ENCODE peak calls at places on chromosomes 3 and 15, in six cellular contexts. One of them, this sample, is unnamed.

GRCh38 chr3:27095588-27096222 is 273.5 kb downstream of the NEK10 start:
- DNase-seq in AG10803: no peak
- DNase-seq in ovary: no peak
- DNase-seq in left lung: no peak
- DNase-seq in left ventricle myocardium inferior: no peak
- DNase-seq in heart left ventricle: no peak
- DNase-seq in this sample: no peak

GRCh38 chr15:67840747-67841634 is 1.1 kb upstream of the RNU6-1 start:
- DNase-seq in AG10803: peak; percentile 50
- DNase-seq in ovary: no peak
- DNase-seq in left lung: no peak
- DNase-seq in left ventricle myocardium inferior: no peak
- DNase-seq in heart left ventricle: peak; percentile 49
- DNase-seq in this sample: no peak

GRCh38 chr15:85618956-85619491 is 175.7 kb downstream of the KLHL25 start:
- DNase-seq in AG10803: peak; percentile 96
- DNase-seq in ovary: peak; percentile 86
- DNase-seq in left lung: peak; percentile 83
- DNase-seq in left ventricle myocardium inferior: peak; percentile 74
- DNase-seq in heart left ventricle: peak; percentile 86
- DNase-seq in this sample: no peak

GRCh38 chr3:171376125-171376947 is 83.9 kb downstream of the TNIK start:
- DNase-seq in AG10803: peak; percentile 34
- DNase-seq in ovary: no peak
- DNase-seq in left lung: no peak
- DNase-seq in left ventricle myocardium inferior: no peak
- DNase-seq in heart left ventricle: no peak
- DNase-seq in this sample: no peak

GRCh38 chr3:45760878-45761711 is 35.2 kb downstream of the SLC6A20 start:
- DNase-seq in AG10803: peak; percentile 68
- DNase-seq in ovary: peak; percentile 43
- DNase-seq in left lung: no peak
- DNase-seq in left ventricle myocardium inferior: no peak
- DNase-seq in heart left ventricle: peak; percentile 49
- DNase-seq in this sample: no peak

GRCh38 chr3:27737091-27737490 is 15.0 kb upstream of the EOMES start:
- DNase-seq in AG10803: no peak
- DNase-seq in ovary: no peak
- DNase-seq in left lung: no peak
- DNase-seq in left ventricle myocardium inferior: no peak
- DNase-seq in heart left ventricle: no peak
- DNase-seq in this sample: no peak

GRCh38 chr3:94098487-94098886 is 35.6 kb downstream of the NSUN3 start:
- DNase-seq in AG10803: peak; percentile 7
- DNase-seq in ovary: no peak
- DNase-seq in left lung: no peak
- DNase-seq in left ventricle myocardium inferior: no peak
- DNase-seq in heart left ventricle: no peak
- DNase-seq in this sample: no peak

GRCh38 chr3:54746722-54747121 is 181.1 kb downstream of the LRTM1 start:
- DNase-seq in AG10803: peak; percentile 13
- DNase-seq in ovary: no peak
- DNase-seq in left lung: no peak
- DNase-seq in left ventricle myocardium inferior: no peak
- DNase-seq in heart left ventricle: no peak
- DNase-seq in this sample: no peak

GRCh38 chr3:125394406-125394805 is 19.3 kb upstream of the ZNF148 start:
- DNase-seq in AG10803: no peak
- DNase-seq in ovary: no peak
- DNase-seq in left lung: no peak
- DNase-seq in left ventricle myocardium inferior: no peak
- DNase-seq in heart left ventricle: no peak
- DNase-seq in this sample: no peak

GRCh38 chr3:108744762-108745161 is 12.4 kb downstream of the RETNLB start:
- DNase-seq in AG10803: no peak
- DNase-seq in ovary: no peak
- DNase-seq in left lung: no peak
- DNase-seq in left ventricle myocardium inferior: no peak
- DNase-seq in heart left ventricle: no peak
- DNase-seq in this sample: no peak

GRCh38 chr3:106629215-106629832 is 747.9 kb upstream of the CCDC54 start:
- DNase-seq in AG10803: no peak
- DNase-seq in ovary: no peak
- DNase-seq in left lung: no peak
- DNase-seq in left ventricle myocardium inferior: no peak
- DNase-seq in heart left ventricle: no peak
- DNase-seq in this sample: no peak

GRCh38 chr3:111691293-111691909 is 96.3 kb upstream of the ZBED2 start:
- DNase-seq in AG10803: peak; percentile 66
- DNase-seq in ovary: no peak
- DNase-seq in left lung: no peak
- DNase-seq in left ventricle myocardium inferior: no peak
- DNase-seq in heart left ventricle: no peak
- DNase-seq in this sample: no peak

GRCh38 chr15:58487724-58488120 is 55.9 kb downstream of the LIPC start:
- DNase-seq in AG10803: no peak
- DNase-seq in ovary: no peak
- DNase-seq in left lung: no peak
- DNase-seq in left ventricle myocardium inferior: no peak
- DNase-seq in heart left ventricle: no peak
- DNase-seq in this sample: no peak

GRCh38 chr3:74053970-74054369 is 429.2 kb upstream of the PDZRN3 start:
- DNase-seq in AG10803: no peak
- DNase-seq in ovary: no peak
- DNase-seq in left lung: no peak
- DNase-seq in left ventricle myocardium inferior: no peak
- DNase-seq in heart left ventricle: no peak
- DNase-seq in this sample: no peak

GRCh38 chr3:112376413-112376812 is 43.5 kb downstream of the CD200 start:
- DNase-seq in AG10803: no peak
- DNase-seq in ovary: no peak
- DNase-seq in left lung: no peak
- DNase-seq in left ventricle myocardium inferior: no peak
- DNase-seq in heart left ventricle: no peak
- DNase-seq in this sample: no peak

GRCh38 chr3:112466041-112466440 is 33.2 kb downstream of the BTLA start:
- DNase-seq in AG10803: no peak
- DNase-seq in ovary: no peak
- DNase-seq in left lung: no peak
- DNase-seq in left ventricle myocardium inferior: no peak
- DNase-seq in heart left ventricle: no peak
- DNase-seq in this sample: no peak

GRCh38 chr15:80480909-80481308 is 76.7 kb downstream of the ARNT2 start:
- DNase-seq in AG10803: peak; percentile 97
- DNase-seq in ovary: peak; percentile 59
- DNase-seq in left lung: no peak
- DNase-seq in left ventricle myocardium inferior: peak; percentile 48
- DNase-seq in heart left ventricle: peak; percentile 61
- DNase-seq in this sample: no peak

GRCh38 chr3:58568572-58569286 is 8.5 kb downstream of the FAM107A start:
- DNase-seq in AG10803: peak; percentile 65
- DNase-seq in ovary: peak; percentile 76
- DNase-seq in left lung: peak; percentile 70
- DNase-seq in left ventricle myocardium inferior: peak; percentile 80
- DNase-seq in heart left ventricle: peak; percentile 62
- DNase-seq in this sample: peak; percentile 9

GRCh38 chr15:28914483-28915023 is 28.8 kb downstream of the APBA2 start:
- DNase-seq in AG10803: no peak
- DNase-seq in ovary: no peak
- DNase-seq in left lung: no peak
- DNase-seq in left ventricle myocardium inferior: no peak
- DNase-seq in heart left ventricle: no peak
- DNase-seq in this sample: no peak

GRCh38 chr15:59170998-59171397 is 35.6 kb upstream of the LDHAL6B start:
- DNase-seq in AG10803: no peak
- DNase-seq in ovary: no peak
- DNase-seq in left lung: no peak
- DNase-seq in left ventricle myocardium inferior: no peak
- DNase-seq in heart left ventricle: no peak
- DNase-seq in this sample: no peak

GRCh38 chr15:38625886-38626285 is 61.3 kb upstream of the RASGRP1 start:
- DNase-seq in AG10803: no peak
- DNase-seq in ovary: no peak
- DNase-seq in left lung: no peak
- DNase-seq in left ventricle myocardium inferior: no peak
- DNase-seq in heart left ventricle: no peak
- DNase-seq in this sample: no peak

DNA sequence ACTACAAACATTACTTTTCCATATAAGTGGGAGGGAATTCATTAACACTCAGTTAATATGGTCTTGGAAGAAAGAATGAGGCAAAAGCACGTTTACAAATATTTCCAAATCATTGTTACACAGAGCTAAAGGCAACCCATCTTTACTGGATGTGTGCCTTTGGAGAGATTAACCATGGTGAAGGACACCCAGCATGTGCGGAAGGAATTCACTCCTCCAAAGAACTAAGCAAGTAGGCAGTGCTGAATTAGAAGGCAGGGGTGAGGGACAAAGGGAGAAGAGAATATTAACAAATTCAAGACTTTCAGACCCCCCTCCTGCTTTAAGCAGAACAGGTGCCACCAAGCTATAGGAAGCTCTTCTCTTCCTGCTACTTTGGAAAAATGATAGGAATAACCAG is 10.1 kb downstream of the ARPP21 start:
- DNase-seq in AG10803: no peak
- DNase-seq in ovary: no peak
- DNase-seq in left lung: no peak
- DNase-seq in left ventricle myocardium inferior: no peak
- DNase-seq in heart left ventricle: no peak
- DNase-seq in this sample: no peak
- H3K4me3 ChIP-seq in AG10803: no peak overlapping the region
- H3K4me3 ChIP-seq in ovary: no peak overlapping the region
- H3K4me3 ChIP-seq in left lung: no peak overlapping the region
- H3K4me3 ChIP-seq in left ventricle myocardium inferior: no peak overlapping the region
- H3K4me3 ChIP-seq in heart left ventricle: no peak overlapping the region
- H3K4me3 ChIP-seq in this sample: no peak overlapping the region

GRCh38 chr15:75649848-75650247 is 2.1 kb downstream of the SNX33 start:
- DNase-seq in AG10803: no peak
- DNase-seq in ovary: no peak
- DNase-seq in left lung: no peak
- DNase-seq in left ventricle myocardium inferior: no peak
- DNase-seq in heart left ventricle: no peak
- DNase-seq in this sample: no peak

GRCh38 chr15:75653347-75653913 is 5.7 kb downstream of the SNX33 start:
- DNase-seq in AG10803: no peak
- DNase-seq in ovary: no peak
- DNase-seq in left lung: no peak
- DNase-seq in left ventricle myocardium inferior: no peak
- DNase-seq in heart left ventricle: no peak
- DNase-seq in this sample: no peak

GRCh38 chr15:75650908-75651809 is 3.4 kb downstream of the SNX33 start:
- DNase-seq in AG10803: no peak
- DNase-seq in ovary: peak; percentile 59
- DNase-seq in left lung: no peak
- DNase-seq in left ventricle myocardium inferior: peak; percentile 77
- DNase-seq in heart left ventricle: peak; percentile 88
- DNase-seq in this sample: no peak

GRCh38 chr15:75654201-75654907 is 6.6 kb downstream of the SNX33 start:
- DNase-seq in AG10803: no peak
- DNase-seq in ovary: no peak
- DNase-seq in left lung: no peak
- DNase-seq in left ventricle myocardium inferior: no peak
- DNase-seq in heart left ventricle: no peak
- DNase-seq in this sample: no peak

GRCh38 chr15:75651810-75652543 is 4.3 kb downstream of the SNX33 start:
- DNase-seq in AG10803: no peak
- DNase-seq in ovary: no peak
- DNase-seq in left lung: no peak
- DNase-seq in left ventricle myocardium inferior: no peak
- DNase-seq in heart left ventricle: no peak
- DNase-seq in this sample: no peak
- H3K4me3 ChIP-seq in AG10803: peak overlapping the region; percentile 90
- H3K4me3 ChIP-seq in ovary: peak overlapping the region; percentile 23
- H3K4me3 ChIP-seq in left lung: peak overlapping the region; percentile 74
- H3K4me3 ChIP-seq in left ventricle myocardium inferior: peak overlapping the region; percentile 95
- H3K4me3 ChIP-seq in heart left ventricle: peak overlapping the region; percentile 91
- H3K4me3 ChIP-seq in this sample: peak overlapping the region; percentile 90

DNA sequence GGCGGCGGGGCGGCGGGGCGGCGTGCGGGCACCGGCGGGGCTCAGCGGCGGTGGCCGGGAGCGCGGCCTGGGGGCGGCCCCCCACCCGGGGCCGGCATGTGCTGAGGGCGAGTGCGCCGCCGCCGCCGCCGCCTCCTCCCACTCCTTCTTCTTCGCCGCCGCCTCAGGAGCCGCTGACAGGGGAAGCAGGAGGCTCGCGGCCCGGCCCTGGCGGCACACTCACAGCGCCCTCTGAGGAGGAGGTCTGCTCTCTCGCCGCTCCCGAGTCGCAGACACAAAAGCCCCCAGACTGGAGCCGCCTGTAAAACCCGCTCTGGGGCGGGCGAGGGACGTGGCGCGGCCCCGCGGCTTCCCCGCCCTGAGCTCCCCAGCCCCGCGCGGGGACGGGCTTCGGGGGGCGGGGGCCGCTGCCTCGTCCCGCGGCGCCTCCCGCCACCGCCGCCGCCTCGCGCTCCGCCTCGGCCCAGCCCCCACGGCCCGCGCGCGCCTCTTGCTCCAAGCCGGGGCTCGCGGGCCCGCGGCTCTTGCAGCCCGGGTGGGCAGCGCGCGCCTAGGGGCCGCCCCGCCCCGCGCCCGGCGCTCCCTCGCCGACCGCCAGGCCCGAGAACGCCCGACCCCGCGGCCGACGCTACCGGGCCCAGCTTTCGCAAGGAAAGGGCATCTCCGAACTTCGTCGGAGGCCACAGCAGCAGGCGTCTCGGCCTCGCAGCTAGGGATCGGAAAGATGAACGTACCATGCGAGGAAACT is at the start of gene PYGO1:
- DNase-seq in AG10803: peak; percentile 63
- DNase-seq in ovary: peak; percentile 71
- DNase-seq in left lung: peak; percentile 68
- DNase-seq in left ventricle myocardium inferior: peak; percentile 61
- DNase-seq in heart left ventricle: peak; percentile 61
- DNase-seq in this sample: no peak
- H3K4me3 ChIP-seq in AG10803: peak within 1 kb of the TSS; percentile 75
- H3K4me3 ChIP-seq in ovary: peak within 1 kb of the TSS; percentile 70
- H3K4me3 ChIP-seq in left lung: peak within 1 kb of the TSS; percentile 43
- H3K4me3 ChIP-seq in left ventricle myocardium inferior: peak within 1 kb of the TSS; percentile 76
- H3K4me3 ChIP-seq in heart left ventricle: peak within 1 kb of the TSS; percentile 65
- H3K4me3 ChIP-seq in this sample: peak within 1 kb of the TSS; percentile 43

GRCh38 chr3:133509482-133509881 is 64.0 kb upstream of the CDV3 start:
- DNase-seq in AG10803: no peak
- DNase-seq in ovary: no peak
- DNase-seq in left lung: no peak
- DNase-seq in left ventricle myocardium inferior: no peak
- DNase-seq in heart left ventricle: no peak
- DNase-seq in this sample: no peak

GRCh38 chr3:133503409-133503808 is 70.1 kb upstream of the CDV3 start:
- DNase-seq in AG10803: no peak
- DNase-seq in ovary: no peak
- DNase-seq in left lung: no peak
- DNase-seq in left ventricle myocardium inferior: no peak
- DNase-seq in heart left ventricle: no peak
- DNase-seq in this sample: no peak

GRCh38 chr3:133506215-133506901 is 67.1 kb upstream of the CDV3 start:
- DNase-seq in AG10803: no peak
- DNase-seq in ovary: no peak
- DNase-seq in left lung: no peak
- DNase-seq in left ventricle myocardium inferior: no peak
- DNase-seq in heart left ventricle: no peak
- DNase-seq in this sample: no peak

GRCh38 chr3:133504736-133505135 is 68.8 kb upstream of the CDV3 start:
- DNase-seq in AG10803: no peak
- DNase-seq in ovary: no peak
- DNase-seq in left lung: no peak
- DNase-seq in left ventricle myocardium inferior: no peak
- DNase-seq in heart left ventricle: no peak
- DNase-seq in this sample: no peak

GRCh38 chr3:133505813-133506212 is 67.7 kb upstream of the CDV3 start:
- DNase-seq in AG10803: no peak
- DNase-seq in ovary: no peak
- DNase-seq in left lung: no peak
- DNase-seq in left ventricle myocardium inferior: no peak
- DNase-seq in heart left ventricle: no peak
- DNase-seq in this sample: no peak
- H3K4me3 ChIP-seq in AG10803: no peak overlapping the region
- H3K4me3 ChIP-seq in ovary: no peak overlapping the region
- H3K4me3 ChIP-seq in left lung: no peak overlapping the region
- H3K4me3 ChIP-seq in left ventricle myocardium inferior: no peak overlapping the region
- H3K4me3 ChIP-seq in heart left ventricle: peak overlapping the region; percentile 18
- H3K4me3 ChIP-seq in this sample: no peak overlapping the region